ENCODE peak calls at places on chromosomes 6 and 20, in five cellular contexts. C, M, X, R and K are unnamed samples.

GRCh38 chr20:44624743-44625271 is 26.7 kb downstream of the ADA start:
- DNase-seq in M (no peak), X (no peak), R (no peak), C (no peak), K (no peak)

GRCh38 chr20:63628246-63628975 is 1.5 kb upstream of the GMEB2 start:
- DNase-seq in C (no peak), R (peak; percentile 93), M (peak; percentile 86), X (no peak), K (peak; percentile 88)

GRCh38 chr20:13458860-13459451 is 179.8 kb downstream of the TASP1 start:
- DNase-seq in R (peak; percentile 67), M (no peak), C (no peak), X (no peak), K (no peak)

GRCh38 chr6:98844244-98845161 is 10.1 kb downstream of the POU3F2 start:
- DNase-seq in R (no peak), M (no peak), C (no peak), X (no peak), K (no peak)

GRCh38 chr6:52306972-52307849 is 22.7 kb upstream of the MCM3 start:
- DNase-seq in R (no peak), M (peak; percentile 72), X (no peak), C (no peak), K (no peak)

GRCh38 chr20:62457831-62458230 is 18.0 kb downstream of the GATA5 start:
- DNase-seq in X (no peak), R (no peak), C (no peak), M (no peak), K (no peak)

GRCh38 chr6:17640477-17640917 is 40.4 kb downstream of the FAM8A1 start:
- DNase-seq in R (no peak), C (no peak), M (no peak), X (no peak), K (no peak)

GRCh38 chr6:140441256-140441655 is 1066.8 kb upstream of the CITED2 start:
- DNase-seq in C (no peak), R (peak; percentile 28), M (peak; percentile 64), X (peak; percentile 49), K (peak; percentile 80)

GRCh38 chr6:101666256-101666655 is 272.7 kb downstream of the GRIK2 start:
- DNase-seq in M (no peak), R (peak; percentile 15), C (no peak), X (no peak), K (no peak)

GRCh38 chr20:49030954-49031619 is 15.0 kb upstream of the CSE1L start:
- DNase-seq in X (no peak), R (no peak), C (no peak), M (no peak), K (no peak)

GRCh38 chr6:170278743-170279094 is 12.2 kb downstream of the DLL1 start:
- DNase-seq in X (no peak), R (no peak), C (no peak), M (no peak), K (no peak)

GRCh38 chr6:161439093-161439492 is 165.2 kb upstream of the AGPAT4 start:
- DNase-seq in X (no peak), M (peak; percentile 85), C (no peak), R (peak; percentile 71), K (no peak)

GRCh38 chr6:48476257-48476656 is 365.3 kb upstream of the PTCHD4 start:
- DNase-seq in R (peak; percentile 2), M (no peak), C (no peak), X (no peak), K (no peak)

GRCh38 chr6:139608872-139609271 is 234.4 kb upstream of the CITED2 start:
- DNase-seq in X (no peak), M (no peak), R (no peak), C (no peak), K (no peak)

GRCh38 chr6:15033850-15034203 is 212.0 kb upstream of the JARID2 start:
- DNase-seq in X (no peak), C (no peak), M (no peak), R (no peak), K (no peak)

GRCh38 chr6:48472535-48472934 is 361.5 kb upstream of the PTCHD4 start:
- DNase-seq in R (no peak), M (no peak), C (no peak), X (no peak), K (no peak)

GRCh38 chr20:3045042-3045815 is 623 bp upstream of the MRPS26 start:
- DNase-seq in X (no peak), M (no peak), C (peak; percentile 77), R (peak; percentile 79), K (no peak)

GRCh38 chr6:157424491-157425020 is 43.6 kb downstream of the ZDHHC14 start:
- DNase-seq in C (no peak), M (no peak), X (no peak), R (no peak), K (no peak)

GRCh38 chr6:2021713-2022125 is 223.7 kb downstream of the GMDS start:
- DNase-seq in R (no peak), X (no peak), M (peak; percentile 86), C (no peak), K (peak; percentile 92)

GRCh38 chr6:52808660-52809059 is 5.0 kb upstream of the GSTA1 start:
- DNase-seq in M (no peak), R (no peak), C (no peak), X (no peak), K (no peak)

GRCh38 chr6:13808806-13809205 is 5.6 kb downstream of the MCUR1 start:
- DNase-seq in R (no peak), M (no peak), C (no peak), X (no peak), K (no peak)

GRCh38 chr20:19260412-19261090 is 48.1 kb downstream of the SLC24A3 start:
- DNase-seq in C (no peak), X (no peak), M (no peak), R (peak; percentile 33), K (no peak)

GRCh38 chr6:7171119-7171518 is 63.4 kb downstream of the RREB1 start:
- DNase-seq in X (no peak), R (no peak), C (no peak), M (no peak), K (no peak)

GRCh38 chr6:169971951-169972651 is 220.7 kb downstream of the ERMARD start:
- DNase-seq in M (peak; percentile 48), R (no peak), C (no peak), X (no peak), K (peak; percentile 74)

GRCh38 chr6:29011276-29011734 is 6.2 kb upstream of the ZNF311 start:
- DNase-seq in C (peak; percentile 32), R (no peak), X (peak; percentile 57), M (peak; percentile 68), K (no peak)

GRCh38 chr6:134288538-134289203 is 29.2 kb downstream of the SGK1 start:
- DNase-seq in C (no peak), M (no peak), X (no peak), R (peak; percentile 7), K (no peak)